ENCODE peak calls at places on chromosomes 4 and X, in eight cellular contexts. One of them, this sample, is unnamed.

GRCh38 chrX:19756577-19757131 is 130.7 kb downstream of the SH3KBP1 start:
- DNase-seq in cardiac muscle cell: no peak
- DNase-seq in mucosa of descending colon: no peak
- DNase-seq in lower lobe of right lung: no peak
- DNase-seq in sigmoid colon: no peak
- DNase-seq in cardiac fibroblast: no peak
- DNase-seq in bronchial epithelial cell: no peak
- DNase-seq in mammary epithelial cell: no peak
- DNase-seq in this sample: no peak

GRCh38 chr4:84966382-84967291 is at the start of gene WDFY3:
- DNase-seq in cardiac muscle cell: peak; percentile 85
- DNase-seq in mucosa of descending colon: peak; percentile 81
- DNase-seq in lower lobe of right lung: peak; percentile 85
- DNase-seq in sigmoid colon: peak; percentile 94
- DNase-seq in cardiac fibroblast: peak; percentile 91
- DNase-seq in bronchial epithelial cell: peak; percentile 79
- DNase-seq in mammary epithelial cell: peak; percentile 89
- DNase-seq in this sample: peak; percentile 97

GRCh38 chr4:5456296-5456845 is 252.0 kb downstream of the EVC2 start:
- DNase-seq in cardiac muscle cell: no peak
- DNase-seq in mucosa of descending colon: no peak
- DNase-seq in lower lobe of right lung: no peak
- DNase-seq in sigmoid colon: no peak
- DNase-seq in cardiac fibroblast: no peak
- DNase-seq in bronchial epithelial cell: no peak
- DNase-seq in mammary epithelial cell: no peak
- DNase-seq in this sample: no peak

GRCh38 chr4:71187399-71188196 is 151.2 kb upstream of the SLC4A4 start:
- DNase-seq in cardiac muscle cell: peak; percentile 36
- DNase-seq in mucosa of descending colon: peak; percentile 68
- DNase-seq in lower lobe of right lung: peak; percentile 50
- DNase-seq in sigmoid colon: peak; percentile 68
- DNase-seq in cardiac fibroblast: peak; percentile 48
- DNase-seq in bronchial epithelial cell: peak; percentile 33
- DNase-seq in mammary epithelial cell: peak; percentile 1
- DNase-seq in this sample: no peak

GRCh38 chr4:179804440-179804839 is 2362.2 kb upstream of the AGA start:
- DNase-seq in cardiac muscle cell: no peak
- DNase-seq in mucosa of descending colon: no peak
- DNase-seq in lower lobe of right lung: no peak
- DNase-seq in sigmoid colon: no peak
- DNase-seq in cardiac fibroblast: no peak
- DNase-seq in bronchial epithelial cell: no peak
- DNase-seq in mammary epithelial cell: no peak
- DNase-seq in this sample: no peak

GRCh38 chr4:88533088-88533790 is 9.7 kb upstream of the PYURF start:
- DNase-seq in cardiac muscle cell: no peak
- DNase-seq in mucosa of descending colon: no peak
- DNase-seq in lower lobe of right lung: no peak
- DNase-seq in sigmoid colon: no peak
- DNase-seq in cardiac fibroblast: peak; percentile 79
- DNase-seq in bronchial epithelial cell: peak; percentile 61
- DNase-seq in mammary epithelial cell: peak; percentile 36
- DNase-seq in this sample: peak; percentile 79

GRCh38 chr4:26753642-26754041 is 107.0 kb upstream of the STIM2 start:
- DNase-seq in cardiac muscle cell: peak; percentile 24
- DNase-seq in mucosa of descending colon: no peak
- DNase-seq in lower lobe of right lung: no peak
- DNase-seq in sigmoid colon: no peak
- DNase-seq in cardiac fibroblast: peak; percentile 60
- DNase-seq in bronchial epithelial cell: peak; percentile 77
- DNase-seq in mammary epithelial cell: no peak
- DNase-seq in this sample: no peak

GRCh38 chr4:99404595-99405287 is 30.4 kb downstream of the ADH7 start:
- DNase-seq in cardiac muscle cell: no peak
- DNase-seq in mucosa of descending colon: no peak
- DNase-seq in lower lobe of right lung: no peak
- DNase-seq in sigmoid colon: no peak
- DNase-seq in cardiac fibroblast: peak; percentile 95
- DNase-seq in bronchial epithelial cell: peak; percentile 93
- DNase-seq in mammary epithelial cell: peak; percentile 92
- DNase-seq in this sample: peak; percentile 91

GRCh38 chr4:103008875-103009729 is 10.4 kb downstream of the SLC9B1 start:
- DNase-seq in cardiac muscle cell: peak; percentile 69
- DNase-seq in mucosa of descending colon: peak; percentile 69
- DNase-seq in lower lobe of right lung: no peak
- DNase-seq in sigmoid colon: no peak
- DNase-seq in cardiac fibroblast: peak; percentile 86
- DNase-seq in bronchial epithelial cell: peak; percentile 76
- DNase-seq in mammary epithelial cell: peak; percentile 56
- DNase-seq in this sample: peak; percentile 81

GRCh38 chr4:168876106-168876505 is 133.9 kb downstream of the CBR4 start:
- DNase-seq in cardiac muscle cell: no peak
- DNase-seq in mucosa of descending colon: no peak
- DNase-seq in lower lobe of right lung: no peak
- DNase-seq in sigmoid colon: no peak
- DNase-seq in cardiac fibroblast: no peak
- DNase-seq in bronchial epithelial cell: no peak
- DNase-seq in mammary epithelial cell: no peak
- DNase-seq in this sample: peak; percentile 42

GRCh38 chr4:167786504-167786903 is 305.8 kb upstream of the ANXA10 start:
- DNase-seq in cardiac muscle cell: no peak
- DNase-seq in mucosa of descending colon: no peak
- DNase-seq in lower lobe of right lung: no peak
- DNase-seq in sigmoid colon: no peak
- DNase-seq in cardiac fibroblast: no peak
- DNase-seq in bronchial epithelial cell: no peak
- DNase-seq in mammary epithelial cell: no peak
- DNase-seq in this sample: no peak

GRCh38 chr4:150581611-150582010 is 340 bp upstream of the MAB21L2 start:
- DNase-seq in cardiac muscle cell: peak; percentile 58
- DNase-seq in mucosa of descending colon: peak; percentile 55
- DNase-seq in lower lobe of right lung: no peak
- DNase-seq in sigmoid colon: peak; percentile 97
- DNase-seq in cardiac fibroblast: peak; percentile 64
- DNase-seq in bronchial epithelial cell: no peak
- DNase-seq in mammary epithelial cell: no peak
- DNase-seq in this sample: no peak

GRCh38 chr4:174716986-174717770 is 111.9 kb downstream of the GLRA3 start:
- DNase-seq in cardiac muscle cell: no peak
- DNase-seq in mucosa of descending colon: no peak
- DNase-seq in lower lobe of right lung: no peak
- DNase-seq in sigmoid colon: no peak
- DNase-seq in cardiac fibroblast: no peak
- DNase-seq in bronchial epithelial cell: no peak
- DNase-seq in mammary epithelial cell: no peak
- DNase-seq in this sample: no peak

DNA sequence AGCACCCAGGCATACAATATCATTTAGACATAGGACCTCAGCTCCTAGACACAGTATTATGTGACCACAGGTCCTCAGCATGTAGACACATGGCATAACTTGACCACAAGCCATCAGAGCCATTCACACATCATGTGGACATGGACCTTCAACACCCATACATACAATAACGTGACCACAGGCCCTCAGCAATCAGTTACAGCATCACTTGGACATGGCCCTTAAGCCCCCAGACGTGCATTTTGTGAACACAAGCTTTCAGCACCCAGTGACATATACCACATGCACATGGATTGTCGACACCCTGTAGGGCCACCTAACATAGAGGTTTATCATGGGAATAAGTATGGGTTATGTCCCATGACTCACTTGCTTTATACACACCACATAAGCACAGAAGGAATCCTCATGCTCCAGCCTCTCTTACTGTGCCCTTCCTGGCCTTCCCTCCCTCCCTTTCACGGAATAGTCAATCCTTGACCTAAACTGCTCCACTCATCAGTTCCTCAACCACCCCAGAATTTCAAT is 1.9 kb downstream of the TSPYL2 start:
- DNase-seq in cardiac muscle cell: no peak
- DNase-seq in mucosa of descending colon: no peak
- DNase-seq in lower lobe of right lung: no peak
- DNase-seq in sigmoid colon: no peak
- DNase-seq in cardiac fibroblast: no peak
- DNase-seq in bronchial epithelial cell: no peak
- DNase-seq in mammary epithelial cell: no peak
- DNase-seq in this sample: no peak
- H3K4me3 ChIP-seq in cardiac muscle cell: no peak overlapping the region
- H3K4me3 ChIP-seq in mucosa of descending colon: no peak overlapping the region
- H3K4me3 ChIP-seq in lower lobe of right lung: peak overlapping the region; percentile 65
- H3K4me3 ChIP-seq in sigmoid colon: peak overlapping the region; percentile 86
- H3K4me3 ChIP-seq in cardiac fibroblast: no peak overlapping the region
- H3K4me3 ChIP-seq in bronchial epithelial cell: no peak overlapping the region
- H3K4me3 ChIP-seq in mammary epithelial cell: no peak overlapping the region
- H3K4me3 ChIP-seq in this sample: peak overlapping the region; percentile 78

DNA sequence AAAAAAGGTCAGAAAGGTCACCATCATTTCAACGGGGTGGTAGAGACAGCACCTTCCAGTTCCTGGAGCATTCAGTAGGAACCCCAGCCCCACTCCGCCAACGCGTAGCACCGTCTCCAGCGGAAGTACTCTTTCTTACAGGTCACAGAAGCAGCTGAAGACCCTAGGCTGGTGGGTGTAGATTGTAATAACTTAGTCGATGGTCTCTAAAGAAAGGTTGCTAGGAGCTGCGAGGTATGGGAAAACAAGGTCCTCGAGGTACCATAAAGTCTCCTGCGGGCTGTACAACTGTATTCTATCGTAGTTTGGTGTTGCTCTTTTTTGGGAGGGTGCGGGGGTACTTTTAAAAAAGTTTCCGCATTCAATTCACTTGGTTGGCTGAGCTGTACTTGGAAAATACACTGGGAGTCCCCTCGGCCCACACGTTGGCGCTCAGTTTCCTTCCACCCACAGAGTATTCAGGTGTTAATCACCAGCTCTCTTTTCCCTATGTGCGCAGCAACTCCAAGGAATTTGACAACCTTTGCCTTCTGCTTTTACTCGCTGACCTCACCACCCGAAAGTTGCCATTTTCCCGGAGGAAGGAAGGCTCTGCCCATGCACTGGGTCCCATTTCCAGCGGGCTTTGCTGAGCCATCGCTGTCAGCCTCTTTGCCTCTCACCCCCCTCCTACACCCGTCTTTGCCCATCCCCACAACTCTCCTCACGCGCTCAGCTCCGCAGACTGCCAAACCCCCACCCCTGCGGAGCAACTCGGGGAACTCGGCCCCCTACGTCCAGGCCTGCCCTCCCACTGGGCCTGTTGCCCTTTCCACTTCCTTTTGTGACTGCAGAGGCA is 4.8 kb upstream of the SOX3 start:
- DNase-seq in cardiac muscle cell: no peak
- DNase-seq in mucosa of descending colon: no peak
- DNase-seq in lower lobe of right lung: no peak
- DNase-seq in sigmoid colon: no peak
- DNase-seq in cardiac fibroblast: no peak
- DNase-seq in bronchial epithelial cell: peak; percentile 7
- DNase-seq in mammary epithelial cell: no peak
- DNase-seq in this sample: no peak
- H3K4me3 ChIP-seq in cardiac muscle cell: no peak overlapping the region
- H3K4me3 ChIP-seq in mucosa of descending colon: no peak overlapping the region
- H3K4me3 ChIP-seq in lower lobe of right lung: no peak overlapping the region
- H3K4me3 ChIP-seq in sigmoid colon: no peak overlapping the region
- H3K4me3 ChIP-seq in cardiac fibroblast: no peak overlapping the region
- H3K4me3 ChIP-seq in bronchial epithelial cell: no peak overlapping the region
- H3K4me3 ChIP-seq in mammary epithelial cell: no peak overlapping the region
- H3K4me3 ChIP-seq in this sample: no peak overlapping the region

GRCh38 chr4:123421942-123422781 is 25.6 kb downstream of the SPRY1 start:
- DNase-seq in cardiac muscle cell: no peak
- DNase-seq in mucosa of descending colon: no peak
- DNase-seq in lower lobe of right lung: no peak
- DNase-seq in sigmoid colon: no peak
- DNase-seq in cardiac fibroblast: peak; percentile 36
- DNase-seq in bronchial epithelial cell: no peak
- DNase-seq in mammary epithelial cell: no peak
- DNase-seq in this sample: no peak
- H3K4me3 ChIP-seq in cardiac muscle cell: no peak overlapping the region
- H3K4me3 ChIP-seq in mucosa of descending colon: no peak overlapping the region
- H3K4me3 ChIP-seq in lower lobe of right lung: peak overlapping the region; percentile 9
- H3K4me3 ChIP-seq in sigmoid colon: no peak overlapping the region
- H3K4me3 ChIP-seq in cardiac fibroblast: peak overlapping the region; percentile 35
- H3K4me3 ChIP-seq in bronchial epithelial cell: no peak overlapping the region
- H3K4me3 ChIP-seq in mammary epithelial cell: no peak overlapping the region
- H3K4me3 ChIP-seq in this sample: no peak overlapping the region

GRCh38 chr4:80197601-80198444 is 520 bp downstream of the PRDM8 start:
- DNase-seq in cardiac muscle cell: peak; percentile 56
- DNase-seq in mucosa of descending colon: no peak
- DNase-seq in lower lobe of right lung: peak; percentile 55
- DNase-seq in sigmoid colon: no peak
- DNase-seq in cardiac fibroblast: no peak
- DNase-seq in bronchial epithelial cell: no peak
- DNase-seq in mammary epithelial cell: no peak
- DNase-seq in this sample: peak; percentile 59

GRCh38 chr4:80199004-80199579 is 1.8 kb downstream of the PRDM8 start:
- DNase-seq in cardiac muscle cell: no peak
- DNase-seq in mucosa of descending colon: no peak
- DNase-seq in lower lobe of right lung: no peak
- DNase-seq in sigmoid colon: no peak
- DNase-seq in cardiac fibroblast: no peak
- DNase-seq in bronchial epithelial cell: no peak
- DNase-seq in mammary epithelial cell: no peak
- DNase-seq in this sample: no peak

GRCh38 chr4:80197132-80197573 is at the start of gene PRDM8:
- DNase-seq in cardiac muscle cell: no peak
- DNase-seq in mucosa of descending colon: no peak
- DNase-seq in lower lobe of right lung: no peak
- DNase-seq in sigmoid colon: peak; percentile 72
- DNase-seq in cardiac fibroblast: no peak
- DNase-seq in bronchial epithelial cell: no peak
- DNase-seq in mammary epithelial cell: no peak
- DNase-seq in this sample: peak; percentile 81

GRCh38 chr4:80195441-80196139 is 1.7 kb upstream of the PRDM8 start:
- DNase-seq in cardiac muscle cell: no peak
- DNase-seq in mucosa of descending colon: no peak
- DNase-seq in lower lobe of right lung: no peak
- DNase-seq in sigmoid colon: no peak
- DNase-seq in cardiac fibroblast: no peak
- DNase-seq in bronchial epithelial cell: no peak
- DNase-seq in mammary epithelial cell: no peak
- DNase-seq in this sample: no peak

DNA sequence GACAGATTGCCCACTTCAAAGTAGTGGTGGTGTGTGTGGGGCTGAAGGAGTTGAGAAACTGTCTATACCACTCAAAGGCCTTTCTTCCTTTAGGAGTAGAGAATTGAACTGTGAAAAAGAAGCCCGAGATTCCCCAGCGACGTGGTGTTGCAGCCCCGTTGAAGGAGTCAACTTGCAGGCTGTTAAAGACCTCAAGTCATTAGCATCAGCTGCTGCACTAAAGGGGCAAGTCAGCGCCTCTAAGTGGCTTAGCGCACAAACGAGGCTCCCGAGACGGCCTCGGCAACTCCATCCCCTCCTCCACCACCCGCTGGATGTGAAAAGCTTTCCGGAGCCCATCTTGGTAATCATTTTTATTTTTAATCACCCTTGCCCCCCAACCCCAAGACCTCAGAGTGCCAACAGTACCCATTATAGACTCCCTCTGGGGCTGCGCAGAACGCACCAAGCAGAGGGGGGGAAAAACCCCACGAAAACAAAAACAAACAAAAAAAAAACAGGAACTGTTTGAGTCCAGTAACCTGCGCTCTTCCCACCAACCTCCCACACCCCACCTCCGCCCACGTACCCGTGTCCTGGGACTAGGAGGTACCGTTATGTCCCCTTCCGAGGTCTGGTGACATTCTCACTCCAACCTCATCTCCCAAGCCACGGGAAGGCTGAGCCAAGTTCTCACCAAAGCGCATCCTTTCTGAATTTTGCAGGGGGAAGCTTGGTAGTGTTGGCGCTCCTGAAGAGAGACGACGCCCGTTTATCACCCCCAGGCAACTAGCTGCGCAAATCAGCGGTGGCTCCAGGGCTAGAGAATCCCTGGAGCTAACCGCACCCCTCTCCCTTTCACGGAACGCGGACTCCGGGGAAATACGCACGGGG is 808 bp upstream of the PRDM8 start:
- DNase-seq in cardiac muscle cell: peak; percentile 49
- DNase-seq in mucosa of descending colon: no peak
- DNase-seq in lower lobe of right lung: no peak
- DNase-seq in sigmoid colon: no peak
- DNase-seq in cardiac fibroblast: no peak
- DNase-seq in bronchial epithelial cell: no peak
- DNase-seq in mammary epithelial cell: no peak
- DNase-seq in this sample: no peak
- H3K4me3 ChIP-seq in cardiac muscle cell: peak overlapping the region; percentile 22
- H3K4me3 ChIP-seq in mucosa of descending colon: no peak overlapping the region
- H3K4me3 ChIP-seq in lower lobe of right lung: peak overlapping the region; percentile 42
- H3K4me3 ChIP-seq in sigmoid colon: peak overlapping the region; percentile 38
- H3K4me3 ChIP-seq in cardiac fibroblast: peak overlapping the region; percentile 27
- H3K4me3 ChIP-seq in bronchial epithelial cell: peak overlapping the region; percentile 30
- H3K4me3 ChIP-seq in mammary epithelial cell: no peak overlapping the region
- H3K4me3 ChIP-seq in this sample: peak overlapping the region; percentile 57